ENCODE peak calls at places on chromosomes 12 and 14, in four cellular contexts. One of them, this sample, is unnamed.

GRCh38 chr14:35553808-35554207 is 19.8 kb downstream of the INSM2 start:
- DNase-seq in T-helper 22 cell: no peak
- DNase-seq in central memory CD4-positive, alpha-beta T cell: no peak
- DNase-seq in GOT3: no peak
- DNase-seq in this sample: no peak

GRCh38 chr12:30286345-30286926 is 409.2 kb downstream of the IPO8 start:
- DNase-seq in T-helper 22 cell: no peak
- DNase-seq in central memory CD4-positive, alpha-beta T cell: no peak
- DNase-seq in GOT3: no peak
- DNase-seq in this sample: no peak

GRCh38 chr12:116247377-116247776 is 30.1 kb downstream of the MED13L start:
- DNase-seq in T-helper 22 cell: no peak
- DNase-seq in central memory CD4-positive, alpha-beta T cell: no peak
- DNase-seq in GOT3: no peak
- DNase-seq in this sample: no peak

GRCh38 chr12:78792052-78792698 is 72.4 kb upstream of the SYT1 start:
- DNase-seq in T-helper 22 cell: no peak
- DNase-seq in central memory CD4-positive, alpha-beta T cell: no peak
- DNase-seq in GOT3: no peak
- DNase-seq in this sample: no peak

GRCh38 chr14:101075025-101075800 is 171.7 kb upstream of the RTL1 start:
- DNase-seq in T-helper 22 cell: no peak
- DNase-seq in central memory CD4-positive, alpha-beta T cell: no peak
- DNase-seq in GOT3: no peak
- DNase-seq in this sample: peak; percentile 35

GRCh38 chr14:64732536-64733120 is 28.4 kb downstream of the PLEKHG3 start:
- DNase-seq in T-helper 22 cell: no peak
- DNase-seq in central memory CD4-positive, alpha-beta T cell: no peak
- DNase-seq in GOT3: no peak
- DNase-seq in this sample: no peak

GRCh38 chr14:106875503-106875902 is 1349.1 kb downstream of the TMEM121 start:
- DNase-seq in T-helper 22 cell: no peak
- DNase-seq in central memory CD4-positive, alpha-beta T cell: no peak
- DNase-seq in GOT3: no peak
- DNase-seq in this sample: no peak

GRCh38 chr14:67607646-67608045 is 7.6 kb upstream of the PIGH start:
- DNase-seq in T-helper 22 cell: no peak
- DNase-seq in central memory CD4-positive, alpha-beta T cell: no peak
- DNase-seq in GOT3: no peak
- DNase-seq in this sample: no peak

GRCh38 chr12:15677207-15677606 is 112.0 kb downstream of the EPS8 start:
- DNase-seq in T-helper 22 cell: no peak
- DNase-seq in central memory CD4-positive, alpha-beta T cell: no peak
- DNase-seq in GOT3: no peak
- DNase-seq in this sample: no peak

GRCh38 chr12:119178544-119179334 is at the start of gene HSPB8:
- DNase-seq in T-helper 22 cell: no peak
- DNase-seq in central memory CD4-positive, alpha-beta T cell: no peak
- DNase-seq in GOT3: peak; percentile 88
- DNase-seq in this sample: peak; percentile 98

GRCh38 chr12:91370086-91370868 is 187.7 kb upstream of the DCN start:
- DNase-seq in T-helper 22 cell: no peak
- DNase-seq in central memory CD4-positive, alpha-beta T cell: no peak
- DNase-seq in GOT3: no peak
- DNase-seq in this sample: no peak

GRCh38 chr14:57290753-57291152 is 22.0 kb downstream of the AP5M1 start:
- DNase-seq in T-helper 22 cell: no peak
- DNase-seq in central memory CD4-positive, alpha-beta T cell: no peak
- DNase-seq in GOT3: no peak
- DNase-seq in this sample: no peak

GRCh38 chr14:104659146-104659545 is 30.3 kb upstream of the INF2 start:
- DNase-seq in T-helper 22 cell: no peak
- DNase-seq in central memory CD4-positive, alpha-beta T cell: no peak
- DNase-seq in GOT3: no peak
- DNase-seq in this sample: no peak

GRCh38 chr12:27906658-27907473 is 65.7 kb downstream of the PTHLH start:
- DNase-seq in T-helper 22 cell: no peak
- DNase-seq in central memory CD4-positive, alpha-beta T cell: no peak
- DNase-seq in GOT3: no peak
- DNase-seq in this sample: no peak

GRCh38 chr14:63840981-63841380 is 11.8 kb upstream of the SYNE2 start:
- DNase-seq in T-helper 22 cell: peak; percentile 18
- DNase-seq in central memory CD4-positive, alpha-beta T cell: peak; percentile 49
- DNase-seq in GOT3: no peak
- DNase-seq in this sample: no peak

GRCh38 chr12:76270657-76271358 is 77.4 kb downstream of the BBS10 start:
- DNase-seq in T-helper 22 cell: no peak
- DNase-seq in central memory CD4-positive, alpha-beta T cell: no peak
- DNase-seq in GOT3: no peak
- DNase-seq in this sample: no peak

GRCh38 chr14:94542111-94542810 is 19.0 kb upstream of the SERPINA4 start:
- DNase-seq in T-helper 22 cell: no peak
- DNase-seq in central memory CD4-positive, alpha-beta T cell: no peak
- DNase-seq in GOT3: no peak
- DNase-seq in this sample: peak; percentile 42

GRCh38 chr14:20652996-20653975 is 11.8 kb upstream of the OR6S1 start:
- DNase-seq in T-helper 22 cell: no peak
- DNase-seq in central memory CD4-positive, alpha-beta T cell: peak; percentile 23
- DNase-seq in GOT3: no peak
- DNase-seq in this sample: no peak

This sample was measured in ascending aorta.